ENCODE peak calls at places on chromosomes 2 and 18, in five cellular contexts. F is HAP-1, U is ascending aorta, I is IMR-90, O is fibroblast of the aortic adventitia. Y is an unnamed sample.

GRCh38 chr18:1522249-1522615 is 617.6 kb downstream of the ADCYAP1 start:
- DNase-seq in U (no peak), I (no peak), F (no peak), O (no peak), Y (no peak)

GRCh38 chr2:86608832-86609231 is 14.8 kb downstream of the RNF103 start:
- DNase-seq in I (no peak), O (no peak), U (no peak), F (no peak), Y (no peak)

GRCh38 chr2:161257123-161257952 is 50.9 kb upstream of the PSMD14 start:
- DNase-seq in O (no peak), I (no peak), U (no peak), F (no peak), Y (no peak)

GRCh38 chr2:124967325-124967724 is 942.2 kb downstream of the CNTNAP5 start:
- DNase-seq in F (no peak), O (no peak), I (no peak), U (no peak), Y (no peak)

GRCh38 chr2:223008162-223008561 is 43.8 kb upstream of the KCNE4 start:
- DNase-seq in I (peak; percentile 77), U (no peak), O (no peak), F (no peak), Y (no peak)

GRCh38 chr2:3043726-3044125 is 333.9 kb downstream of the EIPR1 start:
- DNase-seq in I (no peak), F (no peak), O (no peak), U (no peak), Y (no peak)

GRCh38 chr18:58288922-58289797 is 245.1 kb downstream of the NEDD4L start:
- DNase-seq in O (peak; percentile 11), F (no peak), U (no peak), I (peak; percentile 65), Y (no peak)

GRCh38 chr2:125681576-125681975 is 974.4 kb upstream of the GYPC start:
- DNase-seq in I (no peak), U (no peak), F (no peak), O (no peak), Y (no peak)

GRCh38 chr2:101360229-101360628 is 27.1 kb downstream of the CREG2 start:
- DNase-seq in I (peak; percentile 52), O (no peak), U (no peak), F (no peak), Y (no peak)

GRCh38 chr18:76356666-76357065 is 138.4 kb downstream of the ZNF516 start:
- DNase-seq in I (no peak), F (no peak), U (no peak), O (no peak), Y (no peak)

GRCh38 chr18:76938619-76939018 is 116.3 kb downstream of the ZNF236 start:
- DNase-seq in F (no peak), U (no peak), I (no peak), O (no peak), Y (no peak)

GRCh38 chr2:16002575-16002974 is 62.2 kb downstream of the MYCN start:
- DNase-seq in F (no peak), O (no peak), U (no peak), I (no peak), Y (no peak)

GRCh38 chr2:173715483-173715882 is 249.7 kb downstream of the SP3 start:
- DNase-seq in I (no peak), F (peak; percentile 47), U (no peak), O (peak; percentile 7), Y (no peak)

GRCh38 chr2:150538582-150539236 is 51.2 kb upstream of the RND3 start:
- DNase-seq in I (peak; percentile 60), O (peak; percentile 58), F (no peak), U (no peak), Y (no peak)

GRCh38 chr18:39486268-39486667 is 1920.7 kb upstream of the CELF4 start:
- DNase-seq in F (no peak), U (no peak), I (no peak), O (no peak), Y (no peak)

GRCh38 chr2:229780856-229781773 is 66.8 kb upstream of the DNER start:
- DNase-seq in U (no peak), I (peak; percentile 77), F (peak; percentile 75), O (peak; percentile 72), Y (peak; percentile 32)

GRCh38 chr2:237563816-237564215 is 2.6 kb upstream of the PRLH start:
- DNase-seq in I (peak; percentile 23), O (peak; percentile 9), F (no peak), U (no peak), Y (no peak)

GRCh38 chr2:41990688-41991087 is 57.1 kb upstream of the PKDCC start:
- DNase-seq in I (peak; percentile 75), F (no peak), U (no peak), O (peak; percentile 76), Y (no peak)

GRCh38 chr2:44680983-44681481 is 260.5 kb upstream of the SIX3 start:
- DNase-seq in O (no peak), U (no peak), F (peak; percentile 83), I (peak; percentile 8), Y (no peak)

GRCh38 chr2:217890445-217890844 is 112.3 kb downstream of the TNS1 start:
- DNase-seq in O (peak; percentile 93), F (no peak), I (peak; percentile 93), U (no peak), Y (no peak)

GRCh38 chr2:217127744-217128143 is 267.9 kb upstream of the TNP1 start:
- DNase-seq in O (no peak), I (peak; percentile 47), F (no peak), U (no peak), Y (no peak)

GRCh38 chr2:127081826-127082633 is 24.9 kb downstream of the BIN1 start:
- DNase-seq in I (peak; percentile 11), O (no peak), F (no peak), U (no peak), Y (no peak)

GRCh38 chr2:37842732-37843353 is 82.2 kb upstream of the RMDN2 start:
- DNase-seq in O (no peak), U (no peak), I (no peak), F (no peak), Y (no peak)

GRCh38 chr2:204669386-204669785 is 124.1 kb downstream of the PARD3B start:
- DNase-seq in O (no peak), F (no peak), I (no peak), U (no peak), Y (no peak)

GRCh38 chr18:35464731-35465728 is 32.7 kb downstream of the INO80C start:
- DNase-seq in O (no peak), U (no peak), F (no peak), I (no peak), Y (no peak)

GRCh38 chr2:240205763-240206162 is 65.3 kb upstream of the OTOS start:
- DNase-seq in I (no peak), U (no peak), O (no peak), F (no peak), Y (no peak)

GRCh38 chr2:43222472-43223146 is 3.8 kb downstream of the ZFP36L2 start:
- DNase-seq in I (peak; percentile 41), U (no peak), F (no peak), O (peak; percentile 42), Y (no peak)

GRCh38 chr2:172807011-172807410 is 71.4 kb downstream of the RAPGEF4 start:
- DNase-seq in O (no peak), U (no peak), I (no peak), F (no peak), Y (no peak)

GRCh38 chr18:26703170-26703933 is 155.0 kb upstream of the KCTD1 start:
- DNase-seq in I (no peak), O (no peak), U (no peak), F (no peak), Y (no peak)

GRCh38 chr2:12881952-12882351 is 165.2 kb downstream of the TRIB2 start:
- DNase-seq in F (no peak), I (no peak), O (no peak), U (no peak), Y (no peak)

GRCh38 chr2:97267411-97268074 is 154.6 kb downstream of the ANKRD36 start:
- DNase-seq in O (peak; percentile 0), F (no peak), U (peak; percentile 7), I (peak; percentile 0), Y (no peak)

GRCh38 chr2:229313591-229313990 is 42.5 kb upstream of the PID1 start:
- DNase-seq in U (no peak), F (no peak), I (peak; percentile 28), O (peak; percentile 95), Y (no peak)

GRCh38 chr2:187500585-187501359 is 52.7 kb upstream of the CALCRL start:
- DNase-seq in O (peak; percentile 82), U (no peak), F (no peak), I (peak; percentile 84), Y (peak; percentile 30)

GRCh38 chr2:42086500-42086953 is 38.7 kb downstream of the PKDCC start:
- DNase-seq in O (peak; percentile 83), F (peak; percentile 56), I (peak; percentile 70), U (no peak), Y (peak; percentile 62)

GRCh38 chr2:240935101-240935876 is 29.2 kb downstream of the CROCC2 start:
- DNase-seq in I (no peak), O (no peak), F (no peak), U (no peak), Y (no peak)

DNA sequence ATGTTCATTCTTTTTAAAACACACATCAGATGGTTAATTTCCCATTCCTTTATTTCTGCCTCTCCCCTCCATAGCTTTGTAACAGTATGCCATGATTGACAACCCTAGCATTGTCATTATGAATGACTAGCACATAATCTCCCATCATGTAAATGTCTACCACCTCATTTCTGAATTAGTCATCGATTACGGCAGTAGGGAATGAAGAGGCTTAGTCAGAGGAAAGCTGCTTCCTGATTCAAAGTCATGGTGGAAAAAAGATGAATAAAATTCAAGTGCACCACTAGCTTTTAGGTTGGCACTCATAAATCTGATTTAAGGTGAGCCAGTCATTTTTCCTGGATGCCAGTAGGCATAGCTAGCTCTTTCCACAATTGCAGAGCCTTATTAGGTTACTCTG is 19.1 kb upstream of the ACMSD start:
- DNase-seq in O (peak; percentile 44), U (no peak), I (peak; percentile 74), F (no peak), Y (no peak)
- H3K4me3 ChIP-seq in O (no peak overlapping the region), U (no peak overlapping the region), I (no peak overlapping the region), F (no peak overlapping the region), Y (no peak overlapping the region)

GRCh38 chr2:144521702-144522101 is 1.8 kb upstream of the ZEB2 start:
- DNase-seq in U (no peak), O (no peak), I (no peak), F (no peak), Y (no peak)
- H3K4me3 ChIP-seq in U (peak overlapping the region; percentile 85), O (peak overlapping the region; percentile 15), I (no peak overlapping the region), F (no peak overlapping the region), Y (no peak overlapping the region)

GRCh38 chr2:96167407-96168013 is 22.3 kb upstream of the DUSP2 start:
- DNase-seq in I (no peak), O (no peak), F (no peak), U (no peak), Y (no peak)

GRCh38 chr2:96164459-96165184 is 19.4 kb upstream of the DUSP2 start:
- DNase-seq in O (no peak), U (no peak), F (no peak), I (no peak), Y (no peak)

GRCh38 chr2:96163768-96164429 is 18.7 kb upstream of the DUSP2 start:
- DNase-seq in O (no peak), F (no peak), U (no peak), I (no peak), Y (no peak)

GRCh38 chr2:96161785-96162367 is 16.6 kb upstream of the DUSP2 start:
- DNase-seq in I (no peak), O (no peak), F (no peak), U (no peak), Y (no peak)

GRCh38 chr2:96163415-96163767 is 18.2 kb upstream of the DUSP2 start:
- DNase-seq in O (no peak), F (no peak), I (no peak), U (no peak), Y (no peak)
- H3K4me3 ChIP-seq in O (no peak overlapping the region), F (no peak overlapping the region), I (no peak overlapping the region), U (no peak overlapping the region), Y (no peak overlapping the region)

GRCh38 chr2:85579266-85579935 is 2.0 kb downstream of the VAMP8 start:
- DNase-seq in U (no peak), I (no peak), O (no peak), F (no peak), Y (no peak)
- H3K4me3 ChIP-seq in U (no peak overlapping the region), I (no peak overlapping the region), O (no peak overlapping the region), F (no peak overlapping the region), Y (no peak overlapping the region)

Y was measured in NT2/D1.